ENCODE peak calls at places on chromosomes 5 and 9, in four cellular contexts. F, Z, Q and R are unnamed samples.

GRCh38 chr5:7078901-7079300 is 317.0 kb upstream of the ADCY2 start:
- DNase-seq in F (peak; percentile 38), Z (no peak), Q (no peak), R (no peak)

GRCh38 chr5:36237756-36238155 is 4.0 kb downstream of the NADK2 start:
- DNase-seq in F (no peak), Z (peak; percentile 36), Q (no peak), R (no peak)

GRCh38 chr9:136827794-136828473 is 14.3 kb upstream of the AJM1 start:
- DNase-seq in F (no peak), Z (no peak), Q (no peak), R (peak; percentile 47)

GRCh38 chr5:52502591-52502990 is 285.1 kb upstream of the ITGA1 start:
- DNase-seq in F (no peak), Z (no peak), Q (no peak), R (no peak)

GRCh38 chr5:86029308-86029707 is 588.4 kb upstream of the COX7C start:
- DNase-seq in F (no peak), Z (no peak), Q (no peak), R (no peak)

GRCh38 chr9:137311171-137311970 is 9.3 kb upstream of the NRARP start:
- DNase-seq in F (no peak), Z (peak; percentile 67), Q (peak; percentile 21), R (peak; percentile 91)

GRCh38 chr5:157549954-157550549 is 25.5 kb downstream of the ADAM19 start:
- DNase-seq in F (no peak), Z (no peak), Q (no peak), R (no peak)

GRCh38 chr9:118575341-118576070 is 793.7 kb downstream of the BRINP1 start:
- DNase-seq in F (no peak), Z (no peak), Q (no peak), R (no peak)

GRCh38 chr5:135238622-135239460 is 160.2 kb downstream of the MACROH2A1 start:
- DNase-seq in F (no peak), Z (no peak), Q (no peak), R (no peak)

GRCh38 chr5:84382363-84383295 is 2.1 kb downstream of the EDIL3 start:
- DNase-seq in F (peak; percentile 69), Z (no peak), Q (peak; percentile 33), R (peak; percentile 80)

GRCh38 chr5:169067641-169068316 is 233.2 kb downstream of the SLIT3 start:
- DNase-seq in F (no peak), Z (no peak), Q (no peak), R (no peak)

GRCh38 chr5:4572297-4572696 is 567.8 kb upstream of the ADAMTS16 start:
- DNase-seq in F (no peak), Z (no peak), Q (no peak), R (no peak)

GRCh38 chr5:16888694-16889124 is 47.4 kb downstream of the MYO10 start:
- DNase-seq in F (no peak), Z (peak; percentile 12), Q (no peak), R (peak; percentile 24)

GRCh38 chr5:89397096-89397495 is 514.1 kb upstream of the MEF2C start:
- DNase-seq in F (peak; percentile 87), Z (no peak), Q (no peak), R (no peak)

GRCh38 chr5:761854-762685 is 22.5 kb downstream of the ZDHHC11B start:
- DNase-seq in F (no peak), Z (peak; percentile 80), Q (peak; percentile 11), R (peak; percentile 98)

GRCh38 chr9:129613520-129614175 is 7.3 kb downstream of the C9orf50 start:
- DNase-seq in F (no peak), Z (no peak), Q (no peak), R (no peak)

GRCh38 chr5:146825033-146825432 is 53.5 kb downstream of the PPP2R2B start:
- DNase-seq in F (peak; percentile 33), Z (no peak), Q (peak; percentile 59), R (no peak)

GRCh38 chr9:136644343-136644592 is 18.4 kb upstream of the EGFL7 start:
- DNase-seq in F (no peak), Z (peak; percentile 80), Q (no peak), R (no peak)

GRCh38 chr5:156686816-156687215 is 163.3 kb upstream of the PPP1R2B start:
- DNase-seq in F (no peak), Z (no peak), Q (no peak), R (no peak)

GRCh38 chr5:139272471-139273321 is 20.8 kb upstream of the MATR3 start:
- DNase-seq in F (peak; percentile 91), Z (no peak), Q (no peak), R (no peak)